ENCODE peak calls at places on chromosome 1, in four cellular contexts. B is choroid plexus epithelial cell, A is lower leg skin, J is HAP-1. S is an unnamed sample.
A peak's percentile ranks its signal among the peaks of the same experiment; 100 is the strongest.

GRCh38 chr1:11654571-11655262 is at the start of gene FBXO44:
- DNase-seq in B (no peak), A (no peak), J (peak; percentile 36), S (no peak)

GRCh38 chr1:209319549-209319948 is 264.0 kb upstream of the CAMK1G start:
- DNase-seq in B (no peak), A (no peak), J (no peak), S (no peak)

GRCh38 chr1:245378352-245379144 is 223.8 kb downstream of the KIF26B start:
- DNase-seq in B (no peak), A (peak; percentile 31), J (no peak), S (no peak)

GRCh38 chr1:205453466-205453865 is 2.4 kb downstream of the BLACAT1 start:
- DNase-seq in B (no peak), A (no peak), J (no peak), S (no peak)

GRCh38 chr1:158095737-158096335 is 84.9 kb upstream of the CD1D start:
- DNase-seq in B (peak; percentile 61), A (no peak), J (no peak), S (no peak)

GRCh38 chr1:233240839-233241682 is 54.5 kb downstream of the PCNX2 start:
- DNase-seq in B (peak; percentile 74), A (peak; percentile 86), J (peak; percentile 48), S (peak; percentile 54)

GRCh38 chr1:150256549-150257341 is 829 bp upstream of the CA14 start:
- DNase-seq in B (peak; percentile 31), A (no peak), J (peak; percentile 41), S (no peak)

GRCh38 chr1:78091886-78092285 is 46.1 kb downstream of the GIPC2 start:
- DNase-seq in B (no peak), A (no peak), J (no peak), S (no peak)

GRCh38 chr1:161905269-161905884 is 118.3 kb downstream of the OLFML2B start:
- DNase-seq in B (peak; percentile 67), A (no peak), J (no peak), S (no peak)

GRCh38 chr1:208387908-208388756 is 143.9 kb upstream of the PLXNA2 start:
- DNase-seq in B (no peak), A (no peak), J (no peak), S (no peak)

GRCh38 chr1:41110721-41111120 is 89.2 kb upstream of the SLFNL1 start:
- DNase-seq in B (no peak), A (no peak), J (no peak), S (no peak)

GRCh38 chr1:198124665-198125064 is 32.1 kb upstream of the NEK7 start:
- DNase-seq in B (no peak), A (no peak), J (no peak), S (no peak)

GRCh38 chr1:159881930-159882839 is 17.8 kb downstream of the CFAP45 start:
- DNase-seq in B (peak; percentile 98), A (peak; percentile 97), J (no peak), S (no peak)

GRCh38 chr1:24317081-24317480 is 2.1 kb upstream of the GRHL3 start:
- DNase-seq in B (no peak), A (no peak), J (no peak), S (no peak)

GRCh38 chr1:226129230-226129629 is 57.3 kb downstream of the ACBD3 start:
- DNase-seq in B (no peak), A (no peak), J (no peak), S (peak; percentile 11)

GRCh38 chr1:58781541-58782307 is 2.1 kb downstream of the JUN start:
- DNase-seq in B (peak; percentile 80), A (peak; percentile 94), J (peak; percentile 36), S (peak; percentile 70)

DNA sequence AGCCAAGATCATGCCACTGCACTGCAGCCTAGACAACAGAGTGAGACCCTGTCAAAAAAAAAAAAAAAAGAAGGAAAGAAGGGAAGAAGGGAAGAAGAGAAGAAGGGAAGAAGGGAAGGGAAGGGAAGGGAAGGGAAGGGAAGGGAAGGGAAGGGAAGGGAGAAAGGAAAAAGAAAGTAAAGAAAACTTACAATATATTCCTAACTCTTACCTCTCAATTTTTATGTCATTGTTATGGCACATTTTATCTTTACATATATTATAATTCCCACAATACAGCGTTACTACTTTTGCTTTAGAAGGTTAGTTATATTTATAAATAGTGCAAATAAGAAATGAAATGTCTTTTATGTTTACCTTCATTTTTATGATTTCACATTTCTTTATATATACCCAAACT is 358.7 kb downstream of the HHIPL2 start:
- DNase-seq in B (no peak), A (no peak), J (no peak), S (no peak)
- H3K4me3 ChIP-seq in B (no peak overlapping the region), A (no peak overlapping the region), J (no peak overlapping the region), S (no peak overlapping the region)

GRCh38 chr1:8217011-8217711 is 100.8 kb upstream of the SLC45A1 start:
- DNase-seq in B (no peak), A (no peak), J (no peak), S (no peak)
- H3K4me3 ChIP-seq in B (peak overlapping the region; percentile 38), A (no peak overlapping the region), J (no peak overlapping the region), S (peak overlapping the region; percentile 54)

GRCh38 chr1:29399465-29399864 is 163.1 kb downstream of the PTPRU start:
- DNase-seq in B (no peak), A (no peak), J (no peak), S (no peak)
- H3K4me3 ChIP-seq in B (no peak overlapping the region), A (no peak overlapping the region), J (no peak overlapping the region), S (no peak overlapping the region)

GRCh38 chr1:15337656-15338402 is 71.9 kb upstream of the EFHD2 start:
- DNase-seq in B (peak; percentile 62), A (no peak), J (no peak), S (peak; percentile 62)
- H3K4me3 ChIP-seq in B (no peak overlapping the region), A (no peak overlapping the region), J (no peak overlapping the region), S (peak overlapping the region; percentile 2)

S was measured in tibial artery.